ENCODE peak calls at places on chromosome 14, in eight cellular contexts. Z, N, X, M, S, W, E and I are unnamed samples.

GRCh38 chr14:77580477-77580876 is 36.0 kb downstream of the SPTLC2 start:
- DNase-seq in Z (no peak), N (no peak), X (no peak), M (no peak), S (no peak), W (no peak), E (no peak), I (no peak)

GRCh38 chr14:77986808-77987207 is 183.4 kb upstream of the NRXN3 start:
- DNase-seq in Z (no peak), N (no peak), X (no peak), M (no peak), S (no peak), W (no peak), E (no peak), I (no peak)

GRCh38 chr14:65286443-65286842 is 126.1 kb upstream of the FUT8 start:
- DNase-seq in Z (no peak), N (no peak), X (no peak), M (peak; percentile 53), S (no peak), W (peak; percentile 30), E (no peak), I (peak; percentile 57)

GRCh38 chr14:99576761-99577705 is 27.0 kb downstream of the CCDC85C start:
- DNase-seq in Z (no peak), N (no peak), X (no peak), M (no peak), S (no peak), W (no peak), E (no peak), I (no peak)

GRCh38 chr14:51298895-51299294 is 58.8 kb downstream of the TMX1 start:
- DNase-seq in Z (no peak), N (no peak), X (no peak), M (no peak), S (no peak), W (no peak), E (no peak), I (peak; percentile 17)

GRCh38 chr14:81772391-81772790 is 238.7 kb upstream of the SEL1L start:
- DNase-seq in Z (no peak), N (no peak), X (no peak), M (no peak), S (no peak), W (no peak), E (no peak), I (no peak)

GRCh38 chr14:91339606-91340369 is 77.8 kb downstream of the CCDC88C start:
- DNase-seq in Z (no peak), N (no peak), X (no peak), M (no peak), S (no peak), W (no peak), E (no peak), I (no peak)

GRCh38 chr14:77761205-77761931 is 412 bp upstream of the SNW1 start:
- DNase-seq in Z (no peak), N (peak; percentile 26), X (peak; percentile 38), M (peak; percentile 66), S (no peak), W (peak; percentile 96), E (peak; percentile 13), I (no peak)

GRCh38 chr14:69625299-69626131 is 14.1 kb downstream of the SUSD6 start:
- DNase-seq in Z (peak; percentile 46), N (no peak), X (peak; percentile 48), M (no peak), S (no peak), W (peak; percentile 42), E (peak; percentile 70), I (peak; percentile 70)

GRCh38 chr14:83257466-83258439 is 1724.1 kb upstream of the SEL1L start:
- DNase-seq in Z (no peak), N (no peak), X (no peak), M (no peak), S (no peak), W (no peak), E (no peak), I (no peak)

GRCh38 chr14:95835331-95835730 is 41.3 kb upstream of the TUNAR start:
- DNase-seq in Z (no peak), N (no peak), X (no peak), M (no peak), S (no peak), W (no peak), E (no peak), I (no peak)

GRCh38 chr14:38316922-38317321 is 61.0 kb upstream of the CLEC14A start:
- DNase-seq in Z (no peak), N (no peak), X (no peak), M (no peak), S (no peak), W (no peak), E (no peak), I (no peak)
- TF ChIP-seq CTCF in Z (no peak), N (no peak), X (no peak), M (no peak), S (no peak), W (no peak), E (no peak), I (no peak)

DNA sequence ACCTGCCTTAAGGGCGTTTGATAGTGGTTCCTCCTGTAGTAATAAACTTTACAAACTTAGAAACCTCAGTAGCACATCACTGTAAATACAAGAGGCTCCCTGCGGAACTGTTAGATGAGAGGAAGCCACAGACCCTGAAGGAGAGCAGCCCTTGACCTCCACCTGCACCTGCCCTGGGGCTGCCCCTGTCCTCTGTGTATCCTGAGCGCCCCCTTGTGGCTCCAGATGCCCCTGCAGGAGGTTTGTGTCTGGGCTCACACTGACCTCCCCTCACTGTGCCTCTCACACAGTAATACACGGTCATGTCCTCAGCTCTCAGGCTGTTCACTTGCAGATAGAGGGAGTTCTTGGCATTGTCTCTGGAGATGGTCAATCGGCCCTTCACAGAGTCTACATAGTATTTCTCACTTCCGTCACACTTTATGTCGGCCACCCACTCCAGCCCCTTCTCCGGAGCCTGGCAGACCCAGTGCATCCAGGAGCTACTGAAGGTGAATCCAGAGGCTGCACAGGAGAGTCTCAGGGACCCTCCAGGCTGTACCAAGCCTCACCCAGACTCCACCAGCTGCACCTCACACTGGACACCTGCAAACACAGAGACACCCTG is 1059.8 kb downstream of the TMEM121 start:
- DNase-seq in Z (no peak), N (no peak), X (peak; percentile 51), M (no peak), S (no peak), W (no peak), E (peak; percentile 58), I (peak; percentile 75)
- TF ChIP-seq CTCF in Z (peak; percentile 32), N (no peak), X (peak; percentile 53), M (no peak), S (no peak), W (no peak), E (peak; percentile 39), I (peak; percentile 85)

GRCh38 chr14:93982684-93983007 is 6.3 kb upstream of the ASB2 start:
- DNase-seq in Z (no peak), N (no peak), X (no peak), M (no peak), S (no peak), W (no peak), E (no peak), I (no peak)
- TF ChIP-seq CTCF in Z (no peak), N (no peak), X (no peak), M (no peak), S (no peak), W (no peak), E (no peak), I (no peak)

DNA sequence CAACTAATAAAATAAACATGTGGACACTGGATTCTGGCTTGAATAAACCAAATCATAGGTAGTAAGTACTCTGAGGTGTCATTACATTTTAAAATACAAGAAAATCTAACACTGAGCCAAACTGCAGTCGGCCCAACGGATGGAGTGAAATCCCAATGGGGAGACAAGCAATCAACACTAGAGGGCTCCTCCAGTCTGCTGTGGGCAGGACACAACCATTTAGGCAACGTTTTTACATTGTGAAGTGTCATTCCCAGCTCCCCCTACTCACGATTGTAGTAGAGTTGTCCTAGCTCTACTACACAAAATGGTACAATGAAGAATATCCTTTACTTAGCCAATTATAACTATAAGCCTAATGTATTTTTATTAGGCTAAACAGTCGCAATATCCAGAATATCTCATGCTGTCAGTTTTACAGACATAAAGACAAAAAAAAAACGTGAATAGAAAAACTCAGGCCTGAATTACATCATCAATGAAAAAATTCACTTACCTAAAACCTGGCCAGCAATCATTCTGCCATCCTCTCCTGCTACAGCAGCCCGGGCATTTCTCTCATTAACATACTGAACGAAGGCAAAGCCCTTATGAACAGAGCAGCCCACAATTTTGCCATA is 35.7 kb downstream of the HNRNPC start:
- DNase-seq in Z (no peak), N (peak; percentile 37), X (no peak), M (no peak), S (no peak), W (no peak), E (no peak), I (no peak)
- TF ChIP-seq CTCF in Z (peak; percentile 19), N (no peak), X (no peak), M (peak; percentile 18), S (peak; percentile 35), W (peak; percentile 42), E (no peak), I (peak; percentile 14)

DNA sequence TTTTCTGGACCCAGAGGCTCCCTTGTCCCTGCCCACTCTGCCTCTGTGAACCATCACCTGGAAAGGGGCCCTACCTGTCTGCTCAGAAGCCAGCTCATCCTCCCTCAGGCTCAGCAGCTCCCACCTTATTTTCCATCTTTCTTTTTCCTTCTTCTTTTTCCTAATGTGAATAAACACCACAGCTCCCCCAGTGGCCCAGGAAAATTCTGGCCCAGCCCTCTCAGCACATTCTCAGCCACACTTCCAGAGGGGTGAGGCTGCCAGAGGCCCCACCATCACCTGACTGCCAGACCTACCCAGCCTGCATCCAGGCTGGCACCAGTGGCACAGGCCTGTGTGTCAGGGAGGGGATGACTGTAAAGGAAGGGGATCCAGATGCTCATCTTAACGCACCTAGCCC is 23.0 kb downstream of the ZFHX2 start:
- DNase-seq in Z (no peak), N (no peak), X (no peak), M (peak; percentile 43), S (no peak), W (no peak), E (no peak), I (no peak)
- TF ChIP-seq CTCF in Z (peak; percentile 12), N (no peak), X (no peak), M (peak; percentile 14), S (peak; percentile 38), W (peak; percentile 25), E (no peak), I (no peak)

GRCh38 chr14:25381498-25381897 is 331.6 kb upstream of the STXBP6 start:
- DNase-seq in Z (no peak), N (no peak), X (no peak), M (no peak), S (no peak), W (peak; percentile 3), E (no peak), I (no peak)
- TF ChIP-seq CTCF in Z (no peak), N (peak; percentile 54), X (no peak), M (no peak), S (no peak), W (peak; percentile 25), E (no peak), I (no peak)

GRCh38 chr14:92532490-92533163 is 19.0 kb downstream of the RIN3 start:
- DNase-seq in Z (no peak), N (no peak), X (peak; percentile 63), M (no peak), S (no peak), W (no peak), E (no peak), I (no peak)
- TF ChIP-seq CTCF in Z (no peak), N (no peak), X (no peak), M (no peak), S (no peak), W (no peak), E (no peak), I (no peak)